ENCODE peak calls at places on chromosomes 1 and 21, in eight cellular contexts. One of them, this sample, is unnamed.

GRCh38 chr1:28751315-28752056 is 14.7 kb downstream of the YTHDF2 start:
- DNase-seq in posterior cingulate gyrus: no peak
- DNase-seq in fibroblast of lung: peak
- DNase-seq in CD4-positive, alpha-beta T cell: no peak
- DNase-seq in DMS153: no peak
- DNase-seq in SW480: no peak
- DNase-seq in GM19239: no peak
- DNase-seq in activated CD4-positive, alpha-beta T cell treated with anti-CD3 and anti-CD28 coated beads, Interleukin-2, amount 50 U/mL, for 1 hour: no peak
- DNase-seq in this sample: no peak

GRCh38 chr1:218874313-218874712 is 299.4 kb upstream of the LYPLAL1 start:
- DNase-seq in posterior cingulate gyrus: no peak
- DNase-seq in fibroblast of lung: peak
- DNase-seq in CD4-positive, alpha-beta T cell: no peak
- DNase-seq in DMS153: no peak
- DNase-seq in SW480: peak
- DNase-seq in GM19239: no peak
- DNase-seq in activated CD4-positive, alpha-beta T cell treated with anti-CD3 and anti-CD28 coated beads, Interleukin-2, amount 50 U/mL, for 1 hour: no peak
- DNase-seq in this sample: no peak

GRCh38 chr1:81832573-81832972 is 31.8 kb downstream of the ADGRL2 start:
- DNase-seq in posterior cingulate gyrus: no peak
- DNase-seq in fibroblast of lung: peak
- DNase-seq in CD4-positive, alpha-beta T cell: no peak
- DNase-seq in DMS153: no peak
- DNase-seq in SW480: no peak
- DNase-seq in GM19239: no peak
- DNase-seq in activated CD4-positive, alpha-beta T cell treated with anti-CD3 and anti-CD28 coated beads, Interleukin-2, amount 50 U/mL, for 1 hour: no peak
- DNase-seq in this sample: no peak

GRCh38 chr1:170669586-170670332 is 5.8 kb downstream of the PRRX1 start:
- DNase-seq in posterior cingulate gyrus: no peak
- DNase-seq in fibroblast of lung: no peak
- DNase-seq in CD4-positive, alpha-beta T cell: no peak
- DNase-seq in DMS153: no peak
- DNase-seq in SW480: no peak
- DNase-seq in GM19239: no peak
- DNase-seq in activated CD4-positive, alpha-beta T cell treated with anti-CD3 and anti-CD28 coated beads, Interleukin-2, amount 50 U/mL, for 1 hour: no peak
- DNase-seq in this sample: no peak

GRCh38 chr1:221868894-221869293 is 127.0 kb upstream of the DUSP10 start:
- DNase-seq in posterior cingulate gyrus: no peak
- DNase-seq in fibroblast of lung: peak
- DNase-seq in CD4-positive, alpha-beta T cell: no peak
- DNase-seq in DMS153: no peak
- DNase-seq in SW480: peak
- DNase-seq in GM19239: no peak
- DNase-seq in activated CD4-positive, alpha-beta T cell treated with anti-CD3 and anti-CD28 coated beads, Interleukin-2, amount 50 U/mL, for 1 hour: no peak
- DNase-seq in this sample: no peak

GRCh38 chr1:211326528-211327340 is at the start of gene TRAF5:
- DNase-seq in posterior cingulate gyrus: peak
- DNase-seq in fibroblast of lung: peak
- DNase-seq in CD4-positive, alpha-beta T cell: no peak
- DNase-seq in DMS153: no peak
- DNase-seq in SW480: peak
- DNase-seq in GM19239: peak
- DNase-seq in activated CD4-positive, alpha-beta T cell treated with anti-CD3 and anti-CD28 coated beads, Interleukin-2, amount 50 U/mL, for 1 hour: peak
- DNase-seq in this sample: peak

GRCh38 chr1:43250351-43250761 is 19.4 kb upstream of the TMEM125 start:
- DNase-seq in posterior cingulate gyrus: no peak
- DNase-seq in fibroblast of lung: no peak
- DNase-seq in CD4-positive, alpha-beta T cell: no peak
- DNase-seq in DMS153: no peak
- DNase-seq in SW480: no peak
- DNase-seq in GM19239: no peak
- DNase-seq in activated CD4-positive, alpha-beta T cell treated with anti-CD3 and anti-CD28 coated beads, Interleukin-2, amount 50 U/mL, for 1 hour: no peak
- DNase-seq in this sample: no peak

GRCh38 chr21:23384679-23385078 is 2222.6 kb downstream of the MRPL39 start:
- DNase-seq in posterior cingulate gyrus: no peak
- DNase-seq in fibroblast of lung: no peak
- DNase-seq in CD4-positive, alpha-beta T cell: no peak
- DNase-seq in DMS153: no peak
- DNase-seq in SW480: no peak
- DNase-seq in GM19239: no peak
- DNase-seq in activated CD4-positive, alpha-beta T cell treated with anti-CD3 and anti-CD28 coated beads, Interleukin-2, amount 50 U/mL, for 1 hour: no peak
- DNase-seq in this sample: no peak

GRCh38 chr1:67652800-67653199 is 32.2 kb upstream of the GADD45A start:
- DNase-seq in posterior cingulate gyrus: no peak
- DNase-seq in fibroblast of lung: peak
- DNase-seq in CD4-positive, alpha-beta T cell: no peak
- DNase-seq in DMS153: no peak
- DNase-seq in SW480: peak
- DNase-seq in GM19239: no peak
- DNase-seq in activated CD4-positive, alpha-beta T cell treated with anti-CD3 and anti-CD28 coated beads, Interleukin-2, amount 50 U/mL, for 1 hour: no peak
- DNase-seq in this sample: no peak

GRCh38 chr1:230792691-230793462 is 45.7 kb downstream of the CAPN9 start:
- DNase-seq in posterior cingulate gyrus: no peak
- DNase-seq in fibroblast of lung: no peak
- DNase-seq in CD4-positive, alpha-beta T cell: no peak
- DNase-seq in DMS153: no peak
- DNase-seq in SW480: peak
- DNase-seq in GM19239: no peak
- DNase-seq in activated CD4-positive, alpha-beta T cell treated with anti-CD3 and anti-CD28 coated beads, Interleukin-2, amount 50 U/mL, for 1 hour: no peak
- DNase-seq in this sample: no peak

GRCh38 chr21:36245649-36246048 is 74.3 kb upstream of the MORC3 start:
- DNase-seq in posterior cingulate gyrus: no peak
- DNase-seq in fibroblast of lung: no peak
- DNase-seq in CD4-positive, alpha-beta T cell: no peak
- DNase-seq in DMS153: no peak
- DNase-seq in SW480: no peak
- DNase-seq in GM19239: no peak
- DNase-seq in activated CD4-positive, alpha-beta T cell treated with anti-CD3 and anti-CD28 coated beads, Interleukin-2, amount 50 U/mL, for 1 hour: no peak
- DNase-seq in this sample: no peak

GRCh38 chr1:183806086-183806485 is 1.2 kb downstream of the RGL1 start:
- DNase-seq in posterior cingulate gyrus: no peak
- DNase-seq in fibroblast of lung: peak
- DNase-seq in CD4-positive, alpha-beta T cell: no peak
- DNase-seq in DMS153: no peak
- DNase-seq in SW480: no peak
- DNase-seq in GM19239: no peak
- DNase-seq in activated CD4-positive, alpha-beta T cell treated with anti-CD3 and anti-CD28 coated beads, Interleukin-2, amount 50 U/mL, for 1 hour: no peak
- DNase-seq in this sample: no peak

GRCh38 chr1:231188072-231188471 is 26.2 kb downstream of the TRIM67 start:
- DNase-seq in posterior cingulate gyrus: peak
- DNase-seq in fibroblast of lung: no peak
- DNase-seq in CD4-positive, alpha-beta T cell: no peak
- DNase-seq in DMS153: no peak
- DNase-seq in SW480: no peak
- DNase-seq in GM19239: no peak
- DNase-seq in activated CD4-positive, alpha-beta T cell treated with anti-CD3 and anti-CD28 coated beads, Interleukin-2, amount 50 U/mL, for 1 hour: no peak
- DNase-seq in this sample: no peak

This sample was measured in GM13976.